ENCODE peak calls at places on chromosomes 2 and 18, in six cellular contexts. W is dorsolateral prefrontal cortex, V is H7, M is NCI-H1092, H is endothelial cell, B is left ventricle myocardium inferior. D is an unnamed sample.

GRCh38 chr18:42798606-42799005 is 316.9 kb downstream of the RIT2 start:
- DNase-seq in H (no peak), B (no peak), M (no peak), W (no peak), V (no peak), D (no peak)

GRCh38 chr2:156087875-156088274 is 244.6 kb downstream of the NR4A2 start:
- DNase-seq in B (no peak), H (no peak), M (no peak), W (no peak), V (no peak), D (no peak)

GRCh38 chr2:98778153-98778552 is 47.2 kb upstream of the MGAT4A start:
- DNase-seq in B (no peak), W (no peak), M (no peak), V (no peak), H (no peak), D (no peak)

GRCh38 chr2:132793532-132793931 is 123.5 kb upstream of the LYPD1 start:
- DNase-seq in M (no peak), V (no peak), H (no peak), B (no peak), W (no peak), D (no peak)

GRCh38 chr2:54657664-54658083 is 65.8 kb upstream of the EML6 start:
- DNase-seq in M (no peak), B (peak; percentile 59), W (peak; percentile 58), V (peak; percentile 75), H (peak; percentile 61), D (no peak)

GRCh38 chr2:15749460-15750432 is 158.1 kb downstream of the DDX1 start:
- DNase-seq in B (no peak), H (no peak), M (no peak), V (no peak), W (no peak), D (no peak)

GRCh38 chr2:71804251-71804650 is 343.4 kb downstream of the CYP26B1 start:
- DNase-seq in W (no peak), H (no peak), V (no peak), B (no peak), M (no peak), D (no peak)

GRCh38 chr2:125679903-125680302 is 976.1 kb upstream of the GYPC start:
- DNase-seq in B (no peak), W (no peak), H (no peak), M (no peak), V (no peak), D (no peak)

GRCh38 chr2:10982931-10983701 is 71.4 kb downstream of the KCNF1 start:
- DNase-seq in B (peak; percentile 75), M (no peak), W (peak; percentile 24), V (no peak), H (no peak), D (no peak)

GRCh38 chr2:231123362-231123898 is 1.4 kb downstream of the HTR2B start:
- DNase-seq in M (no peak), V (no peak), H (peak; percentile 7), B (no peak), W (no peak), D (no peak)

GRCh38 chr2:149087751-149088150 is 49.3 kb downstream of the LYPD6B start:
- DNase-seq in B (no peak), H (no peak), W (no peak), V (peak; percentile 8), M (no peak), D (no peak)

GRCh38 chr2:215460682-215461081 is 24.8 kb upstream of the FN1 start:
- DNase-seq in W (no peak), M (no peak), H (no peak), B (no peak), V (no peak), D (no peak)

GRCh38 chr2:112335600-112335999 is 60.2 kb downstream of the ZC3H6 start:
- DNase-seq in W (no peak), B (no peak), V (no peak), M (no peak), H (no peak), D (no peak)

GRCh38 chr2:218046234-218046633 is 22.8 kb upstream of the RUFY4 start:
- DNase-seq in W (no peak), V (no peak), M (no peak), H (no peak), B (no peak), D (no peak)

GRCh38 chr18:75125359-75126331 is 83.3 kb downstream of the PTGR3 start:
- DNase-seq in W (no peak), B (no peak), V (peak; percentile 74), H (no peak), M (no peak), D (no peak)

GRCh38 chr2:214126135-214126534 is 284.7 kb upstream of the VWC2L start:
- DNase-seq in W (no peak), V (no peak), H (no peak), M (no peak), B (no peak), D (no peak)

GRCh38 chr18:77071711-77072292 is 60.8 kb downstream of the MBP start:
- DNase-seq in V (no peak), M (peak; percentile 33), W (peak; percentile 55), H (no peak), B (no peak), D (peak; percentile 65)

GRCh38 chr2:189222440-189222839 is 42.9 kb upstream of the COL5A2 start:
- DNase-seq in M (no peak), V (no peak), W (no peak), B (peak; percentile 13), H (no peak), D (no peak)

GRCh38 chr2:55391155-55391554 is 28.5 kb downstream of the CCDC88A start:
- DNase-seq in W (no peak), B (no peak), H (no peak), V (no peak), M (no peak), D (no peak)

GRCh38 chr2:237695201-237695780 is 67.9 kb downstream of the LRRFIP1 start:
- DNase-seq in M (no peak), V (no peak), B (no peak), H (no peak), W (peak; percentile 7), D (no peak)

GRCh38 chr2:221844187-221844586 is 272.1 kb upstream of the EPHA4 start:
- DNase-seq in M (peak; percentile 4), W (no peak), V (no peak), B (no peak), H (no peak), D (no peak)

GRCh38 chr18:34492652-34493051 is 217.4 kb upstream of the DTNA start:
- DNase-seq in H (no peak), V (peak; percentile 24), W (no peak), M (peak; percentile 19), B (no peak), D (no peak)

GRCh38 chr2:146388757-146389156 is 1456.1 kb upstream of the ACVR2A start:
- DNase-seq in V (no peak), B (no peak), H (no peak), W (no peak), M (no peak), D (no peak)

GRCh38 chr2:171279983-171280790 is 119.5 kb upstream of the TLK1 start:
- DNase-seq in B (no peak), M (no peak), W (no peak), V (no peak), H (no peak), D (no peak)

D was measured in stimulated activated naive CD4-positive, alpha-beta T cell.